ENCODE peak calls at places on chromosome 10, in four cellular contexts. Y is G401; L is neural crest cell; W is activated T-helper 9 cell treated with anti-CD3 and anti-CD28 coated beads, Interleukin-2, amount 50 U/mL, for 16 hours. F is an unnamed sample.

GRCh38 chr10:43407148-43407575 is 1.8 kb downstream of the HNRNPF start:
- DNase-seq in Y (no peak), L (peak), W (peak), F (peak)

GRCh38 chr10:24435374-24435773 is 226.4 kb downstream of the KIAA1217 start:
- DNase-seq in Y (no peak), L (no peak), W (no peak), F (no peak)

GRCh38 chr10:60305394-60305892 is 84.2 kb downstream of the ANK3 start:
- DNase-seq in Y (no peak), L (no peak), W (no peak), F (no peak)

GRCh38 chr10:22908837-22909236 is 19.0 kb upstream of the ARMC3 start:
- DNase-seq in Y (no peak), L (no peak), W (no peak), F (no peak)

GRCh38 chr10:32437334-32437733 is 8.6 kb upstream of the CCDC7 start:
- DNase-seq in Y (no peak), L (no peak), W (no peak), F (no peak)

GRCh38 chr10:47195274-47195885 is 104.6 kb upstream of the GDF10 start:
- DNase-seq in Y (no peak), L (no peak), W (no peak), F (no peak)

GRCh38 chr10:73076361-73077183 is 20.1 kb downstream of the P4HA1 start:
- DNase-seq in Y (peak), L (no peak), W (no peak), F (peak)

GRCh38 chr10:103592186-103593021 is 98.9 kb downstream of the NEURL1 start:
- DNase-seq in Y (peak), L (peak), W (peak), F (no peak)

GRCh38 chr10:130715686-130716670 is 579.8 kb downstream of the GLRX3 start:
- DNase-seq in Y (no peak), L (no peak), W (no peak), F (no peak)

GRCh38 chr10:124935946-124936345 is 6.0 kb upstream of the ZRANB1 start:
- DNase-seq in Y (no peak), L (no peak), W (no peak), F (no peak)

GRCh38 chr10:3782456-3783312 is 2.3 kb downstream of the KLF6 start:
- DNase-seq in Y (peak), L (no peak), W (no peak), F (peak)

GRCh38 chr10:122373713-122374112 is 795 bp upstream of the PLEKHA1 start:
- DNase-seq in Y (no peak), L (no peak), W (no peak), F (no peak)

GRCh38 chr10:74500806-74501205 is 325.6 kb upstream of the KAT6B start:
- DNase-seq in Y (no peak), L (no peak), W (no peak), F (no peak)

GRCh38 chr10:130010653-130011052 is 46.6 kb upstream of the EBF3 start:
- DNase-seq in Y (no peak), L (no peak), W (no peak), F (no peak)

GRCh38 chr10:2263556-2263955 is 526.2 kb upstream of the ADARB2 start:
- DNase-seq in Y (no peak), L (no peak), W (no peak), F (no peak)

GRCh38 chr10:132659206-132660091 is 121.9 kb downstream of the INPP5A start:
- DNase-seq in Y (peak), L (no peak), W (no peak), F (peak)

GRCh38 chr10:132364594-132364970 is 32.4 kb upstream of the PWWP2B start:
- DNase-seq in Y (no peak), L (no peak), W (no peak), F (peak)

GRCh38 chr10:101672536-101672935 is 22.4 kb downstream of the FBXW4 start:
- DNase-seq in Y (peak), L (no peak), W (no peak), F (peak)

GRCh38 chr10:101060951-101061813 is 607 bp upstream of the KAZALD1 start:
- DNase-seq in Y (peak), L (peak), W (peak), F (peak)

GRCh38 chr10:129784891-129785290 is 179.2 kb downstream of the EBF3 start:
- DNase-seq in Y (no peak), L (no peak), W (no peak), F (no peak)

GRCh38 chr10:103968441-103969391 is 1.8 kb downstream of the SLK start:
- DNase-seq in Y (no peak), L (no peak), W (no peak), F (no peak)

GRCh38 chr10:124534231-124534798 is 72.7 kb downstream of the LHPP start:
- DNase-seq in Y (peak), L (no peak), W (no peak), F (no peak)

GRCh38 chr10:76902949-76903348 is 734.7 kb downstream of the KCNMA1 start:
- DNase-seq in Y (no peak), L (peak), W (no peak), F (no peak)

GRCh38 chr10:59708816-59709471 is 706 bp downstream of the SLC16A9 start:
- DNase-seq in Y (peak), L (peak), W (no peak), F (no peak)

GRCh38 chr10:130961506-130962239 is 349.8 kb downstream of the TCERG1L start:
- DNase-seq in Y (no peak), L (no peak), W (no peak), F (no peak)

GRCh38 chr10:15068802-15069201 is 19.8 kb downstream of the ACBD7 start:
- DNase-seq in Y (no peak), L (no peak), W (no peak), F (no peak)

GRCh38 chr10:47329905-47330304 is 7.7 kb downstream of the GDF2 start:
- DNase-seq in Y (no peak), L (no peak), W (no peak), F (no peak)

GRCh38 chr10:1379601-1380000 is 323.4 kb downstream of the WDR37 start:
- DNase-seq in Y (no peak), L (no peak), W (no peak), F (peak)

GRCh38 chr10:118394557-118395194 is 52.6 kb upstream of the FAM204A start:
- DNase-seq in Y (no peak), L (no peak), W (no peak), F (no peak)

GRCh38 chr10:8060010-8060703 is 5.7 kb downstream of the GATA3 start:
- DNase-seq in Y (no peak), L (no peak), W (no peak), F (no peak)

GRCh38 chr10:44384601-44385422 is at the start of gene CXCL12:
- DNase-seq in Y (no peak), L (peak), W (no peak), F (peak)

GRCh38 chr10:80459047-80459865 is 5.1 kb downstream of the TSPAN14 start:
- DNase-seq in Y (no peak), L (no peak), W (peak), F (no peak)

GRCh38 chr10:125064681-125065492 is 95.5 kb downstream of the CTBP2 start:
- DNase-seq in Y (no peak), L (no peak), W (no peak), F (no peak)

GRCh38 chr10:49744924-49745605 is 17.1 kb downstream of the OGDHL start:
- DNase-seq in Y (no peak), L (no peak), W (no peak), F (no peak)

GRCh38 chr10:91051834-91052233 is 130.9 kb upstream of the ANKRD1 start:
- DNase-seq in Y (peak), L (no peak), W (no peak), F (no peak)